ENCODE peak calls at places on chromosomes 12 and 14, in five cellular contexts. B is stomach, F is mammary epithelial cell, K is MM.1S, J is Panc1. U is an unnamed sample. For H3K27me3, the result is how much of the 10 kb centered on the place peaks cover.

GRCh38 chr12:60257063-60257462 is 661.2 kb downstream of the SLC16A7 start:
- DNase-seq in B (no peak), F (peak), K (no peak), J (peak), U (no peak)

GRCh38 chr12:59239993-59240392 is 319.7 kb upstream of the LRIG3 start:
- DNase-seq in B (no peak), F (no peak), K (no peak), J (no peak), U (no peak)

GRCh38 chr12:108856428-108857157 is 790 bp downstream of the SSH1 start:
- DNase-seq in B (peak), F (peak), K (peak), J (no peak), U (peak)

GRCh38 chr14:100641274-100641860 is 54.1 kb upstream of the BEGAIN start:
- DNase-seq in B (no peak), F (no peak), K (no peak), J (no peak), U (no peak)

GRCh38 chr12:5000204-5000603 is 43.5 kb upstream of the KCNA5 start:
- DNase-seq in B (no peak), F (no peak), K (no peak), J (no peak), U (no peak)

GRCh38 chr14:88868558-88869159 is 44.2 kb downstream of the TTC8 start:
- DNase-seq in B (no peak), F (peak), K (peak), J (no peak), U (no peak)

GRCh38 chr14:71229875-71230274 is 322.6 kb downstream of the PCNX1 start:
- DNase-seq in B (no peak), F (no peak), K (no peak), J (no peak), U (no peak)

GRCh38 chr12:124436366-124436765 is 131.0 kb downstream of the NCOR2 start:
- DNase-seq in B (no peak), F (no peak), K (no peak), J (no peak), U (no peak)

GRCh38 chr14:22606380-22606779 is 8.3 kb downstream of the ABHD4 start:
- DNase-seq in B (no peak), F (no peak), K (no peak), J (no peak), U (no peak)

GRCh38 chr12:110247340-110248095 is 33.5 kb upstream of the ATP2A2 start:
- DNase-seq in B (peak), F (peak), K (no peak), J (no peak), U (no peak)

GRCh38 chr12:5688226-5688625 is 256.3 kb downstream of the NTF3 start:
- DNase-seq in B (no peak), F (no peak), K (no peak), J (no peak), U (no peak)

GRCh38 chr12:3097186-3097804 is 20.1 kb downstream of the TSPAN9 start:
- DNase-seq in B (peak), F (no peak), K (no peak), J (no peak), U (peak)

GRCh38 chr14:104293851-104294627 is 155.7 kb downstream of the KIF26A start:
- DNase-seq in B (no peak), F (no peak), K (no peak), J (no peak), U (no peak)

GRCh38 chr12:96234591-96235496 is 40.7 kb downstream of the ELK3 start:
- DNase-seq in B (no peak), F (no peak), K (no peak), J (no peak), U (no peak)

GRCh38 chr14:34330846-34331245 is 131.2 kb downstream of the SPTSSA start:
- DNase-seq in B (no peak), F (no peak), K (no peak), J (no peak), U (no peak)

GRCh38 chr12:58847876-58848600 is 72.3 kb downstream of the LRIG3 start:
- DNase-seq in B (no peak), F (peak), K (no peak), J (no peak), U (no peak)

GRCh38 chr12:101459642-101460346 is 15.3 kb upstream of the SPIC start:
- DNase-seq in B (peak), F (peak), K (no peak), J (peak), U (no peak)

GRCh38 chr14:104358528-104359300 is 220.3 kb downstream of the KIF26A start:
- DNase-seq in B (peak), F (no peak), K (no peak), J (no peak), U (no peak)

GRCh38 chr12:123142948-123143752 is 7.7 kb downstream of the PITPNM2 start:
- DNase-seq in B (no peak), F (no peak), K (no peak), J (no peak), U (no peak)

GRCh38 chr12:96238336-96239031 is 44.3 kb downstream of the ELK3 start:
- DNase-seq in B (no peak), F (no peak), K (no peak), J (no peak), U (no peak)

GRCh38 chr12:34625116-34625515 is 602.8 kb downstream of the ALG10 start:
- DNase-seq in B (no peak), F (peak), K (peak), J (peak), U (no peak)

GRCh38 chr12:119479121-119479561 is 114.4 kb upstream of the TMEM233 start:
- DNase-seq in B (no peak), F (no peak), K (no peak), J (peak), U (peak)

GRCh38 chr12:132765366-132765765 is 3.7 kb upstream of the ANKLE2 start:
- DNase-seq in B (no peak), F (no peak), K (no peak), J (no peak), U (no peak)

GRCh38 chr12:132766380-132767085 is 4.9 kb upstream of the ANKLE2 start:
- DNase-seq in B (peak), F (no peak), K (no peak), J (no peak), U (no peak)

GRCh38 chr12:132761032-132761910 is at the start of gene ANKLE2:
- DNase-seq in B (peak), F (peak), K (peak), J (no peak), U (no peak)

GRCh38 chr12:132764231-132764630 is 2.6 kb upstream of the ANKLE2 start:
- DNase-seq in B (no peak), F (no peak), K (no peak), J (no peak), U (no peak)

DNA sequence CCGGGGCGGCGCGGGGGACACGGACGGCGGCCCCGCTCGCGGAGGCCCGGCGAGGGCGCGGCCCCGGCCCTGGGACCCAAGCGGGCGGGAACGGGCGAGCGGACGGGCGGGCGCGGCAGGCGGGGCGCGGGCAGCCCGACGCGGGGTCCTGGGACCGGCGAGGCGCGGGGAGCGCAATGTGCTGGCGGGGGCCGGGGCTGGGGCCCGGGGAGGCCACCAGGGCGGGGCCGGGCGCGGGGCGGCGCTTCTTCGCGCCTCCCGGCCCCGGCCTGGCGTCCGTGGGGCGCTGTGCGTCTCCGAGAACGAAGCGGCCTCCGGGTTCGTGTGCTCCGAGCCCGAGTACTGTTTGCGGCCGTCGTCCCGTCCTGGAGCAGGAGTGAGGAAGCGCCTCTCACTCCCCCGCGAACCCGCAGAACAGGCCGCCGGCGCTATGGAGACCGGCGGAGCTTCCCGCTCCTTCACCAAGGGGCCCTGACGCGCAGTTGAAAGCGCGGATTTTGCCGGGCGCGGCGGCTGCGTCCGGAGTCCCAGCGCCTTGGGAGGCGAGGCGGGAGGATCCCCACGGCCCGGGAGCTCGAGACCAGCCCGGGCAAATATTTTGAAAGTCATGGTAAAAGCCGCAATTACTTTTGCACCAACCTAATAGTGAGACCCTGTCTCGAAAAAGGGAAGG is 415 bp upstream of the ANKLE2 start:
- DNase-seq in B (peak), F (peak), K (peak), J (peak), U (peak)
- TF ChIP-seq CTCF in B (no peak), F (peak), K (no peak), J (no peak), U (no peak)

GRCh38 chr12:44653886-44654527 is 222.1 kb downstream of the NELL2 start:
- DNase-seq in B (no peak), F (no peak), K (no peak), J (no peak), U (no peak)
- H3K4me3 ChIP-seq in B (no peak), F (no peak), K (no peak), J (no peak), U (no peak)

GRCh38 chr12:118354903-118355302 is 17.8 kb downstream of the TAOK3 start:
- DNase-seq in B (no peak), F (peak), K (no peak), J (no peak), U (no peak)

GRCh38 chr12:118358008-118358359 is 14.7 kb downstream of the TAOK3 start:
- DNase-seq in B (no peak), F (no peak), K (no peak), J (no peak), U (no peak)

GRCh38 chr12:118356809-118357326 is 15.8 kb downstream of the TAOK3 start:
- DNase-seq in B (no peak), F (peak), K (no peak), J (no peak), U (no peak)

GRCh38 chr12:118357327-118358007 is 15.2 kb downstream of the TAOK3 start:
- DNase-seq in B (no peak), F (peak), K (no peak), J (no peak), U (no peak)

GRCh38 chr12:118355838-118356237 is 16.9 kb downstream of the TAOK3 start:
- DNase-seq in B (no peak), F (no peak), K (no peak), J (no peak), U (no peak)
- H3K27me3 ChIP-seq in B (under half), F (under half), K (under half), J (under half), U (under half)

GRCh38 chr14:73761621-73762355 is 47.6 kb upstream of the PNMA1 start:
- DNase-seq in B (no peak), F (no peak), K (peak), J (no peak), U (no peak)

GRCh38 chr14:73759183-73759713 is 45.1 kb upstream of the PNMA1 start:
- DNase-seq in B (peak), F (no peak), K (peak), J (no peak), U (no peak)

GRCh38 chr14:73760598-73761586 is 46.7 kb upstream of the PNMA1 start:
- DNase-seq in B (no peak), F (no peak), K (peak), J (no peak), U (no peak)

GRCh38 chr14:73758392-73759182 is 44.4 kb upstream of the PNMA1 start:
- DNase-seq in B (peak), F (peak), K (peak), J (no peak), U (no peak)

GRCh38 chr14:73759714-73760597 is 45.8 kb upstream of the PNMA1 start:
- DNase-seq in B (peak), F (peak), K (peak), J (peak), U (peak)
- TF ChIP-seq CTCF in B (no peak), F (no peak), K (no peak), J (no peak), U (no peak)

GRCh38 chr12:32535260-32535999 is 136.1 kb downstream of the FGD4 start:
- DNase-seq in B (peak), F (peak), K (peak), J (no peak), U (peak)
- H3K4me3 ChIP-seq in B (peak), F (peak), K (peak), J (no peak), U (peak)

GRCh38 chr12:130339946-130340345 is 2.3 kb downstream of the PIWIL1 start:
- DNase-seq in B (no peak), F (no peak), K (no peak), J (no peak), U (no peak)

GRCh38 chr12:130335517-130336392 is 1.9 kb upstream of the PIWIL1 start:
- DNase-seq in B (no peak), F (peak), K (peak), J (peak), U (no peak)

GRCh38 chr12:130336723-130337475 is 788 bp upstream of the PIWIL1 start:
- DNase-seq in B (no peak), F (no peak), K (no peak), J (no peak), U (no peak)

GRCh38 chr12:130337476-130338303 is at the start of gene PIWIL1:
- DNase-seq in B (no peak), F (no peak), K (no peak), J (no peak), U (no peak)

GRCh38 chr12:130338794-130339601 is 1.3 kb downstream of the PIWIL1 start:
- DNase-seq in B (no peak), F (no peak), K (no peak), J (no peak), U (no peak)
- H3K27me3 ChIP-seq in B (under half), F (under half), K (under half), J (under half), U (under half)

DNA sequence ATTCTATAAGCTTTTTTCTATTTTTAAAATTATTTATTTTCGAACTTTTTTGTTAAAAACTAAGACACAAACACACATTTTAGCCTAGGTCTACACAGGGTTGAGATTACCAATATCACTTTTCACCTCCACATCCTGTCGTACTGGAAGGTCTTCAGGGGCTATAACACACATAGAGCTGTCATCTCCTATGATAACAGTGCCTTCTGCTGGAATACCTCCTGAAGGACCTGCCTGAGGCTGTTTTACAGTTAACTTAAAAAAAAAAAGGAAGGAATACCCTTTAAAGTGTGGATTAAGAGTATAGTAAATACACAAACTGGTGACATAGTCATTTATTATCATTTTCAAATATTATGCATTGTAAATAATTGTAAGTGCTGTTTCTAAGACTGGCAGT is 43.0 kb downstream of the RASSF8 start:
- DNase-seq in B (no peak), F (no peak), K (no peak), J (no peak), U (no peak)
- TF ChIP-seq CTCF in B (no peak), F (no peak), K (no peak), J (peak), U (no peak)

DNA sequence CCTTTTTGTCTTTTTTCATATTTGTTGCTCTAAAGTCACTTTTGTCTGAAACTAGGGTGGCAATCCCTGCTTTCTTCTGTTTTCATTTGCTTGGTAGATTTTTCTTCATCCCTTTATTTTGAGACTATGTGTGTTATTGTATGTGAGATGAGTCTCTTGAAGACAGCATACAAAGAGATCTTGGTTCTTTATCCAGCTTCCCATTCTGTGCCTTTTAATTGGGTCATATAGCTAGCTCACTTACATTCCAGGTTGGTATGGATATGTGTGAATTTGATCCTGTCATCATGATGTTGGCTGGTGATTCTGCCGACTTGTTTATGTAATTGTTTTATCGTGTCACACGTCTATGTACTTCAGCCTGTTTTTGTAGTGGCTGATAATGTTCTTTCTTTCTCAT is 267.7 kb upstream of the MGAT4C start:
- DNase-seq in B (no peak), F (no peak), K (no peak), J (no peak), U (no peak)
- H3K4me3 ChIP-seq in B (no peak), F (no peak), K (no peak), J (no peak), U (no peak)

U was measured in dorsolateral prefrontal cortex.